ENCODE peak calls at places on chromosome 21, in four cellular contexts. Y is endothelial cell of umbilical vein, Q is HCT116, P is HepG2. R is an unnamed sample.

GRCh38 chr21:42350271-42350885 is 416 bp downstream of the TFF2 start:
- DNase-seq in Y (no peak), Q (no peak), P (no peak), R (no peak)

GRCh38 chr21:41064325-41064724 is 103.6 kb upstream of the BACE2 start:
- DNase-seq in Y (no peak), Q (no peak), P (no peak), R (no peak)

GRCh38 chr21:17901458-17902092 is 82.4 kb upstream of the C21orf91 start:
- DNase-seq in Y (no peak), Q (no peak), P (no peak), R (no peak)

GRCh38 chr21:39016740-39017315 is 166.4 kb downstream of the PSMG1 start:
- DNase-seq in Y (no peak), Q (no peak), P (no peak), R (no peak)

GRCh38 chr21:42337276-42337675 is 13.5 kb downstream of the TFF2 start:
- DNase-seq in Y (no peak), Q (no peak), P (no peak), R (no peak)

GRCh38 chr21:41786521-41786987 is 19.7 kb upstream of the RIPK4 start:
- DNase-seq in Y (no peak), Q (no peak), P (no peak), R (peak; percentile 69)

GRCh38 chr21:17848228-17848627 is 29.1 kb upstream of the C21orf91 start:
- DNase-seq in Y (no peak), Q (no peak), P (no peak), R (peak; percentile 9)

GRCh38 chr21:17003763-17004373 is 509.0 kb upstream of the CXADR start:
- DNase-seq in Y (peak; percentile 16), Q (no peak), P (no peak), R (no peak)

GRCh38 chr21:29499734-29500343 is 201.1 kb downstream of the BACH1 start:
- DNase-seq in Y (peak; percentile 28), Q (peak; percentile 32), P (peak; percentile 50), R (no peak)

GRCh38 chr21:37530901-37531351 is 164.4 kb downstream of the DYRK1A start:
- DNase-seq in Y (no peak), Q (no peak), P (no peak), R (no peak)
- TF ChIP-seq EZH2 in Y (no peak), Q (no peak), P (no peak), R (no peak)

GRCh38 chr21:44933199-44933937 is 6.5 kb upstream of the SLX9 start:
- DNase-seq in Y (no peak), Q (no peak), P (no peak), R (no peak)

GRCh38 chr21:44931501-44932365 is 8.1 kb upstream of the SLX9 start:
- DNase-seq in Y (no peak), Q (no peak), P (no peak), R (no peak)

GRCh38 chr21:44931137-44931500 is 8.7 kb upstream of the SLX9 start:
- DNase-seq in Y (no peak), Q (no peak), P (no peak), R (no peak)

GRCh38 chr21:44933938-44934260 is 5.9 kb upstream of the SLX9 start:
- DNase-seq in Y (no peak), Q (no peak), P (no peak), R (no peak)

DNA sequence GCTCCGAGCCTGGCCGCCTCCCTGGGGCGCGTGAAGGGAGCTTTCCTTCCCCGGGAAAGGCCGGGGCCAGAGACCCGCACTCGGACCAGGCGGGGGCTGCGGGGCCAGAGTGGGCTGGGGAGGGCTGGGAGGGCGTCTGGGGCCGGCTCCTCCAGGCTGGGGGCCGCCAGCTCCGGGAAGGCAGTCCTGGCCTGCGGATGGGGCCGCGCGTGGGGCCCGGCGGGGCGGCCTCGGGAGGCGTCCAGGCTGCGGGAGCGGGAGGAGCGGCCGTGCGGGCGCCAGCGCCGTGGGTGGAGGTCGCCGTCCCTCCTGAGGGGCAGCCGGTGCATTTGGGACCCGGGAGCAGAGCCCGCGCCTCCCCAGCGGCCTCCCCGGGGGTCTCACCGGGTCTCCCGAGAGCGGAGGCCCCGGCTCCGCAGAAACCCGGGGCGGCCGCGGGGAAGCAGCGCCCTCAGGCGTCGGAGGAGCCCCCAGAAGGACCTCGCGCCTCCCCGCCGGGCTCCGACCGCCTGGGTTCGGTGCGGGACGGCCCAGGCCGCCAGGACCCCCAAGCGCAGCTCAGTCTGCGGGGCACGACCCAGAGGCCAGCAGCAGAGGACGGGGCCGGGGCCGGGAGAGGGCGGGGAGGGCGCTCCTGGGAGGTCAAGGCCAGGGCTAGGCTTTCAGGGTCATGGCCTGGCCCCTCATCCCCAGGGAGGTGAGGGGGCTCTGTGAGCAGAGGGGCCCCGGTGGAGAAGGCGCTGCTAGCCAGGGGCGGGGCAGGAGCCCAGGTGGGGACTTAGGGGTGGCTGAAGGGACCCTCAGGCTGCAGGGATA is 7.3 kb upstream of the SLX9 start:
- DNase-seq in Y (no peak), Q (no peak), P (no peak), R (peak; percentile 76)
- TF ChIP-seq EZH2 in Y (no peak), Q (no peak), P (no peak), R (peak; percentile 56)

GRCh38 chr21:28256420-28256831 is 736.3 kb downstream of the LTN1 start:
- DNase-seq in Y (no peak), Q (no peak), P (peak; percentile 94), R (peak; percentile 80)
- TF ChIP-seq EZH2 in Y (no peak), Q (no peak), P (no peak), R (no peak)

GRCh38 chr21:36695671-36696389 is 3.1 kb upstream of the SIM2 start:
- DNase-seq in Y (no peak), Q (no peak), P (no peak), R (no peak)
- TF ChIP-seq EZH2 in Y (peak; percentile 61), Q (no peak), P (no peak), R (no peak)

GRCh38 chr21:26572026-26572425 is 1.1 kb downstream of the CYYR1 start:
- DNase-seq in Y (peak; percentile 67), Q (no peak), P (no peak), R (no peak)
- TF ChIP-seq EZH2 in Y (no peak), Q (no peak), P (no peak), R (no peak)

GRCh38 chr21:45412491-45412890 is 7.5 kb downstream of the COL18A1 start:
- DNase-seq in Y (no peak), Q (no peak), P (no peak), R (no peak)

GRCh38 chr21:45410865-45411809 is 6.2 kb downstream of the COL18A1 start:
- DNase-seq in Y (no peak), Q (no peak), P (no peak), R (peak; percentile 80)

GRCh38 chr21:45410151-45410864 is 5.3 kb downstream of the COL18A1 start:
- DNase-seq in Y (no peak), Q (no peak), P (peak; percentile 92), R (no peak)

GRCh38 chr21:45412909-45413581 is 8.1 kb downstream of the COL18A1 start:
- DNase-seq in Y (no peak), Q (no peak), P (no peak), R (no peak)

GRCh38 chr21:45411810-45412206 is 6.8 kb downstream of the COL18A1 start:
- DNase-seq in Y (no peak), Q (no peak), P (no peak), R (no peak)
- TF ChIP-seq EZH2 in Y (no peak), Q (no peak), P (no peak), R (no peak)

GRCh38 chr21:44644878-44645277 is 1.3 kb upstream of the KRTAP10-11 start:
- DNase-seq in Y (no peak), Q (no peak), P (no peak), R (no peak)
- TF ChIP-seq EZH2 in Y (no peak), Q (no peak), P (no peak), R (no peak)

DNA sequence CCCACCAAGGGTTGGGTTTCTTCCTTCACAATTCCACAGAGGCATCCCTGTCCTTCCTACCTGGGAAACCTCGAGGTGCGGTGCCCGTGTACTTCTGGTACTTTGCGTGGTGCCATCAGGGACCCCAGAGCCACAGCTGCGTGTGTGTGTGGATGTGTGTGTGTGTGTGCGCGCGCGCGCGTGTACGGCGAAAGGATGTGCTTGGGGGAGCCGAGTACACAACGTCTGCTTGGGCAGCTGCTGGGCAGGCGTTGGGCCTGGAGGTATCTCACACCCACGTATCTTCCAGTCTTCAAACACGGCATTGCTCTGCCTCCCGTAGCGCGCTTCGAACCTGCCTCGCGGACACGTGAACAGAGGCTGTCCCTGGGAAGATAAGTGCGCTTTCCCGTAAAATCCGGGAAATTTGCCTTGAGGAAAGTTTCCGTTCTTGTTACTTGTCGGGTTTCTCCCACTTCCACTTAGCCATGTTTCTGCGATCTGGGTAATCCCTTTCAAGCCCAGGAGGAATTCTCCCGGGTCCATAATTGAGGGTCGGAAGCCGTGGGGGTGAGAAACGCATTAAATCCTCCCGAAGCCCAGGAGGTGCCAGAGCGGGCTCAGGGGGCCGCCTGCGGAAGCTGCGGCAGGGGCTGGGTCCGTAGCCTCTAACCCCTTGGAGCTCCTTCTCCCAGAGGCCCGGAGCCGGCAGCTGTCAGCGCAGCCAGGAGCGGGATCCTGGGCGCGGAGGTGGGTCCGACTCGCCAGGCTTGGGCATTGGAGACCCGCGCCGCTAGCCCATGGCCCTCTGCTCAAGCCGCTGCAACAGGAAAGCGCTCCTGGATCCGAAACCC is 2.1 kb upstream of the SIM2 start:
- DNase-seq in Y (no peak), Q (no peak), P (no peak), R (no peak)
- TF ChIP-seq EZH2 in Y (peak; percentile 81), Q (no peak), P (no peak), R (peak; percentile 94)

DNA sequence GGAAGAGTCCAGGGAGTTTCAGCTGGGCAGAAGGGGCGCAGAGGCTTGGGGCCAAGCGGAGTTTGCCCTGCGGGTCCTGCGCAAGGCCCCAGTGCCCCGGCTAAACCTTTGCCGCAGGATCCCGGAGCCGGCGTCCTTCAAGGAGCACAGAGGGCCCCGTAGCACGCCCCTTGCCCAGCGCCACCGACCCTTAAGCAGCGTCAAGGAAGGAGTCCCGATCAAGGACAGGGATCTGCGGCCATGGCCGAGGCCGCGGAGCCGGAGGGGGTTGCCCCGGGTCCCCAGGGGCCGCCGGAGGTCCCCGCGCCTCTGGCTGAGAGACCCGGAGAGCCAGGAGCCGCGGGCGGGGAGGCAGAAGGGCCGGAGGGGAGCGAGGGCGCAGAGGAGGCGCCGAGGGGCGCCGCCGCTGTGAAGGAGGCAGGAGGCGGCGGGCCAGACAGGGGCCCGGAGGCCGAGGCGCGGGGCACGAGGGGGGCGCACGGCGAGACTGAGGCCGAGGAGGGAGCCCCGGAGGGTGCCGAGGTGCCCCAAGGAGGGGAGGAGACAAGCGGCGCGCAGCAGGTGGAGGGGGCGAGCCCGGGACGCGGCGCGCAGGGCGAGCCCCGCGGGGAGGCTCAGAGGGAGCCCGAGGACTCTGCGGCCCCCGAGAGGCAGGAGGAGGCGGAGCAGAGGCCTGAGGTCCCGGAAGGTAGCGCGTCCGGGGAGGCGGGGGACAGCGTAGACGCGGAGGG is 520 bp downstream of the CLIC6 start:
- DNase-seq in Y (no peak), Q (no peak), P (no peak), R (peak; percentile 58)
- TF ChIP-seq EZH2 in Y (no peak), Q (no peak), P (no peak), R (peak; percentile 67)

R was measured in hepatocyte.